ENCODE peak calls at places on chromosomes 11 and 22, in four cellular contexts. One of them, this sample, is unnamed.

GRCh38 chr11:14499178-14499559 is 442 bp downstream of the COPB1 start:
- DNase-seq in Kasumi-1: peak
- DNase-seq in stimulated activated CD4-positive, alpha-beta T cell treated with anti-CD3 and anti-CD28 coated beads, Interleukin-4, amount 100 ng/mL, for 24 hours: peak
- DNase-seq in AG09309: no peak
- DNase-seq in this sample: no peak

GRCh38 chr11:73384531-73384870 is 8.3 kb downstream of the RELT start:
- DNase-seq in AG09309: no peak
- DNase-seq in stimulated activated CD4-positive, alpha-beta T cell treated with anti-CD3 and anti-CD28 coated beads, Interleukin-4, amount 100 ng/mL, for 24 hours: no peak
- DNase-seq in Kasumi-1: no peak
- DNase-seq in this sample: no peak

GRCh38 chr22:23499845-23500500 is 80.1 kb downstream of the IGLL1 start:
- DNase-seq in AG09309: no peak
- DNase-seq in stimulated activated CD4-positive, alpha-beta T cell treated with anti-CD3 and anti-CD28 coated beads, Interleukin-4, amount 100 ng/mL, for 24 hours: no peak
- DNase-seq in Kasumi-1: no peak
- DNase-seq in this sample: no peak

GRCh38 chr11:86990520-86990919 is 35.3 kb upstream of the FZD4 start:
- DNase-seq in stimulated activated CD4-positive, alpha-beta T cell treated with anti-CD3 and anti-CD28 coated beads, Interleukin-4, amount 100 ng/mL, for 24 hours: no peak
- DNase-seq in AG09309: peak
- DNase-seq in Kasumi-1: no peak
- DNase-seq in this sample: no peak

GRCh38 chr22:48884292-48884691 is 943.4 kb downstream of the BRD1 start:
- DNase-seq in Kasumi-1: no peak
- DNase-seq in AG09309: no peak
- DNase-seq in stimulated activated CD4-positive, alpha-beta T cell treated with anti-CD3 and anti-CD28 coated beads, Interleukin-4, amount 100 ng/mL, for 24 hours: no peak
- DNase-seq in this sample: no peak

GRCh38 chr11:19802773-19803293 is 90.2 kb downstream of the NAV2 start:
- DNase-seq in stimulated activated CD4-positive, alpha-beta T cell treated with anti-CD3 and anti-CD28 coated beads, Interleukin-4, amount 100 ng/mL, for 24 hours: no peak
- DNase-seq in Kasumi-1: no peak
- DNase-seq in AG09309: no peak
- DNase-seq in this sample: no peak

GRCh38 chr11:9269492-9270030 is 4.4 kb upstream of the DENND5A start:
- DNase-seq in AG09309: no peak
- DNase-seq in Kasumi-1: no peak
- DNase-seq in stimulated activated CD4-positive, alpha-beta T cell treated with anti-CD3 and anti-CD28 coated beads, Interleukin-4, amount 100 ng/mL, for 24 hours: no peak
- DNase-seq in this sample: no peak

GRCh38 chr11:2914475-2915195 is 14.6 kb downstream of the PHLDA2 start:
- DNase-seq in stimulated activated CD4-positive, alpha-beta T cell treated with anti-CD3 and anti-CD28 coated beads, Interleukin-4, amount 100 ng/mL, for 24 hours: no peak
- DNase-seq in Kasumi-1: peak
- DNase-seq in AG09309: no peak
- DNase-seq in this sample: no peak

GRCh38 chr11:77730789-77731188 is 89.7 kb downstream of the RSF1 start:
- DNase-seq in stimulated activated CD4-positive, alpha-beta T cell treated with anti-CD3 and anti-CD28 coated beads, Interleukin-4, amount 100 ng/mL, for 24 hours: no peak
- DNase-seq in AG09309: no peak
- DNase-seq in Kasumi-1: no peak
- DNase-seq in this sample: no peak

GRCh38 chr11:74783241-74783871 is 34.7 kb downstream of the RNF169 start:
- DNase-seq in AG09309: peak
- DNase-seq in Kasumi-1: peak
- DNase-seq in stimulated activated CD4-positive, alpha-beta T cell treated with anti-CD3 and anti-CD28 coated beads, Interleukin-4, amount 100 ng/mL, for 24 hours: no peak
- DNase-seq in this sample: no peak

GRCh38 chr11:127470485-127470884 is 469.9 kb upstream of the KIRREL3 start:
- DNase-seq in stimulated activated CD4-positive, alpha-beta T cell treated with anti-CD3 and anti-CD28 coated beads, Interleukin-4, amount 100 ng/mL, for 24 hours: no peak
- DNase-seq in AG09309: no peak
- DNase-seq in Kasumi-1: no peak
- DNase-seq in this sample: no peak

GRCh38 chr22:22201185-22201924 is 43.2 kb upstream of the VPREB1 start:
- DNase-seq in Kasumi-1: peak
- DNase-seq in stimulated activated CD4-positive, alpha-beta T cell treated with anti-CD3 and anti-CD28 coated beads, Interleukin-4, amount 100 ng/mL, for 24 hours: peak
- DNase-seq in AG09309: no peak
- DNase-seq in this sample: no peak

GRCh38 chr11:35242843-35243242 is 103.9 kb downstream of the CD44 start:
- DNase-seq in AG09309: no peak
- DNase-seq in Kasumi-1: peak
- DNase-seq in stimulated activated CD4-positive, alpha-beta T cell treated with anti-CD3 and anti-CD28 coated beads, Interleukin-4, amount 100 ng/mL, for 24 hours: no peak
- DNase-seq in this sample: no peak

GRCh38 chr11:62108017-62108750 is 15.6 kb upstream of the INCENP start:
- DNase-seq in stimulated activated CD4-positive, alpha-beta T cell treated with anti-CD3 and anti-CD28 coated beads, Interleukin-4, amount 100 ng/mL, for 24 hours: peak
- DNase-seq in AG09309: peak
- DNase-seq in Kasumi-1: peak
- DNase-seq in this sample: no peak

GRCh38 chr11:129866328-129866727 is 29.1 kb downstream of the NFRKB start:
- DNase-seq in Kasumi-1: no peak
- DNase-seq in AG09309: no peak
- DNase-seq in stimulated activated CD4-positive, alpha-beta T cell treated with anti-CD3 and anti-CD28 coated beads, Interleukin-4, amount 100 ng/mL, for 24 hours: no peak
- DNase-seq in this sample: no peak

GRCh38 chr11:69076129-69076791 is 27.5 kb downstream of the TPCN2 start:
- DNase-seq in stimulated activated CD4-positive, alpha-beta T cell treated with anti-CD3 and anti-CD28 coated beads, Interleukin-4, amount 100 ng/mL, for 24 hours: no peak
- DNase-seq in AG09309: peak
- DNase-seq in Kasumi-1: no peak
- DNase-seq in this sample: no peak

GRCh38 chr11:103959279-103959930 is 77.0 kb upstream of the DDI1 start:
- DNase-seq in AG09309: peak
- DNase-seq in Kasumi-1: peak
- DNase-seq in stimulated activated CD4-positive, alpha-beta T cell treated with anti-CD3 and anti-CD28 coated beads, Interleukin-4, amount 100 ng/mL, for 24 hours: no peak
- DNase-seq in this sample: no peak

GRCh38 chr22:43811777-43812148 is 342 bp downstream of the EFCAB6 start:
- DNase-seq in Kasumi-1: no peak
- DNase-seq in stimulated activated CD4-positive, alpha-beta T cell treated with anti-CD3 and anti-CD28 coated beads, Interleukin-4, amount 100 ng/mL, for 24 hours: no peak
- DNase-seq in AG09309: no peak
- DNase-seq in this sample: no peak

GRCh38 chr11:315516-315994 is 1.7 kb downstream of the IFITM1 start:
- DNase-seq in stimulated activated CD4-positive, alpha-beta T cell treated with anti-CD3 and anti-CD28 coated beads, Interleukin-4, amount 100 ng/mL, for 24 hours: no peak
- DNase-seq in Kasumi-1: no peak
- DNase-seq in AG09309: no peak
- DNase-seq in this sample: no peak

GRCh38 chr11:110991621-110992355 is 253.7 kb upstream of the POU2AF2 start:
- DNase-seq in Kasumi-1: no peak
- DNase-seq in stimulated activated CD4-positive, alpha-beta T cell treated with anti-CD3 and anti-CD28 coated beads, Interleukin-4, amount 100 ng/mL, for 24 hours: no peak
- DNase-seq in AG09309: peak
- DNase-seq in this sample: peak

GRCh38 chr11:64888761-64889511 is 10.5 kb upstream of the EHD1 start:
- DNase-seq in Kasumi-1: no peak
- DNase-seq in AG09309: no peak
- DNase-seq in stimulated activated CD4-positive, alpha-beta T cell treated with anti-CD3 and anti-CD28 coated beads, Interleukin-4, amount 100 ng/mL, for 24 hours: no peak
- DNase-seq in this sample: no peak

GRCh38 chr11:124970925-124971324 is 16.9 kb downstream of the CCDC15 start:
- DNase-seq in Kasumi-1: no peak
- DNase-seq in AG09309: no peak
- DNase-seq in stimulated activated CD4-positive, alpha-beta T cell treated with anti-CD3 and anti-CD28 coated beads, Interleukin-4, amount 100 ng/mL, for 24 hours: no peak
- DNase-seq in this sample: no peak

GRCh38 chr11:123451183-123451907 is 21.3 kb downstream of the GRAMD1B start:
- DNase-seq in stimulated activated CD4-positive, alpha-beta T cell treated with anti-CD3 and anti-CD28 coated beads, Interleukin-4, amount 100 ng/mL, for 24 hours: no peak
- DNase-seq in Kasumi-1: no peak
- DNase-seq in AG09309: no peak
- DNase-seq in this sample: no peak

GRCh38 chr11:118251858-118252652 is at the start of gene MPZL3:
- DNase-seq in AG09309: no peak
- DNase-seq in Kasumi-1: no peak
- DNase-seq in stimulated activated CD4-positive, alpha-beta T cell treated with anti-CD3 and anti-CD28 coated beads, Interleukin-4, amount 100 ng/mL, for 24 hours: peak
- DNase-seq in this sample: peak

GRCh38 chr11:71489311-71490043 is 36.5 kb downstream of the NADSYN1 start:
- DNase-seq in Kasumi-1: no peak
- DNase-seq in stimulated activated CD4-positive, alpha-beta T cell treated with anti-CD3 and anti-CD28 coated beads, Interleukin-4, amount 100 ng/mL, for 24 hours: peak
- DNase-seq in AG09309: no peak
- DNase-seq in this sample: peak

This sample was measured in gastrocnemius medialis.